ENCODE peak calls at places on chromosomes 5 and 9, in nine cellular contexts. One of them, this sample, is unnamed.

GRCh38 chr5:219492-219891 is 1.4 kb downstream of the SDHA start:
- DNase-seq in neural progenitor cell: peak; percentile 57
- DNase-seq in fibroblast of lung: peak; percentile 59
- DNase-seq in astrocyte: peak; percentile 48
- DNase-seq in MM.1S: peak; percentile 49
- DNase-seq in PC-3: peak; percentile 45
- DNase-seq in mammary epithelial cell: peak; percentile 15
- DNase-seq in GM23248: peak; percentile 74
- DNase-seq in GM23338: no peak
- DNase-seq in this sample: no peak

GRCh38 chr9:134206317-134207300 is 42.2 kb upstream of the RNU6ATAC start:
- DNase-seq in GM23248: no peak
- DNase-seq in GM23338: no peak
- DNase-seq in astrocyte: no peak
- DNase-seq in fibroblast of lung: no peak
- DNase-seq in PC-3: no peak
- DNase-seq in mammary epithelial cell: no peak
- DNase-seq in MM.1S: no peak
- DNase-seq in neural progenitor cell: no peak
- DNase-seq in this sample: no peak

GRCh38 chr9:92686954-92687353 is 17.0 kb upstream of the IPPK start:
- DNase-seq in MM.1S: no peak
- DNase-seq in PC-3: peak; percentile 33
- DNase-seq in neural progenitor cell: no peak
- DNase-seq in fibroblast of lung: no peak
- DNase-seq in GM23248: peak; percentile 20
- DNase-seq in mammary epithelial cell: no peak
- DNase-seq in GM23338: peak; percentile 57
- DNase-seq in astrocyte: no peak
- DNase-seq in this sample: no peak

GRCh38 chr5:14465776-14466175 is 115.8 kb upstream of the OTULINL start:
- DNase-seq in PC-3: no peak
- DNase-seq in neural progenitor cell: no peak
- DNase-seq in mammary epithelial cell: no peak
- DNase-seq in GM23248: no peak
- DNase-seq in GM23338: no peak
- DNase-seq in MM.1S: no peak
- DNase-seq in astrocyte: no peak
- DNase-seq in fibroblast of lung: no peak
- DNase-seq in this sample: no peak

GRCh38 chr5:14728109-14728938 is 63.8 kb downstream of the OTULIN start:
- DNase-seq in GM23248: no peak
- DNase-seq in PC-3: no peak
- DNase-seq in MM.1S: no peak
- DNase-seq in fibroblast of lung: no peak
- DNase-seq in astrocyte: no peak
- DNase-seq in neural progenitor cell: peak; percentile 93
- DNase-seq in mammary epithelial cell: no peak
- DNase-seq in GM23338: peak; percentile 93
- DNase-seq in this sample: peak; percentile 78

GRCh38 chr5:53423724-53424123 is 56.7 kb upstream of the FST start:
- DNase-seq in fibroblast of lung: peak; percentile 55
- DNase-seq in PC-3: peak; percentile 40
- DNase-seq in astrocyte: peak; percentile 48
- DNase-seq in GM23338: no peak
- DNase-seq in neural progenitor cell: no peak
- DNase-seq in MM.1S: no peak
- DNase-seq in GM23248: peak; percentile 62
- DNase-seq in mammary epithelial cell: peak; percentile 55
- DNase-seq in this sample: no peak

GRCh38 chr5:149348463-149348862 is 3.2 kb downstream of the GRPEL2 start:
- DNase-seq in fibroblast of lung: no peak
- DNase-seq in astrocyte: no peak
- DNase-seq in mammary epithelial cell: no peak
- DNase-seq in MM.1S: peak; percentile 72
- DNase-seq in neural progenitor cell: no peak
- DNase-seq in PC-3: no peak
- DNase-seq in GM23338: no peak
- DNase-seq in GM23248: no peak
- DNase-seq in this sample: no peak

GRCh38 chr5:175438234-175438857 is 5.6 kb downstream of the DRD1 start:
- DNase-seq in fibroblast of lung: no peak
- DNase-seq in GM23248: no peak
- DNase-seq in MM.1S: no peak
- DNase-seq in astrocyte: no peak
- DNase-seq in PC-3: no peak
- DNase-seq in GM23338: peak; percentile 45
- DNase-seq in mammary epithelial cell: no peak
- DNase-seq in neural progenitor cell: no peak
- DNase-seq in this sample: no peak

GRCh38 chr5:139517683-139518564 is 35.4 kb upstream of the STING1 start:
- DNase-seq in fibroblast of lung: peak; percentile 76
- DNase-seq in neural progenitor cell: peak; percentile 96
- DNase-seq in GM23338: peak; percentile 95
- DNase-seq in MM.1S: peak; percentile 85
- DNase-seq in GM23248: peak; percentile 94
- DNase-seq in mammary epithelial cell: peak; percentile 73
- DNase-seq in PC-3: peak; percentile 94
- DNase-seq in astrocyte: peak; percentile 53
- DNase-seq in this sample: peak; percentile 95

GRCh38 chr9:121783126-121783522 is 131.7 kb downstream of the DAB2IP start:
- DNase-seq in fibroblast of lung: no peak
- DNase-seq in GM23338: no peak
- DNase-seq in mammary epithelial cell: no peak
- DNase-seq in MM.1S: no peak
- DNase-seq in GM23248: no peak
- DNase-seq in PC-3: no peak
- DNase-seq in neural progenitor cell: no peak
- DNase-seq in astrocyte: no peak
- DNase-seq in this sample: no peak

GRCh38 chr9:130444565-130445221 is at the start of gene ASS1:
- DNase-seq in neural progenitor cell: peak; percentile 83
- DNase-seq in MM.1S: peak; percentile 26
- DNase-seq in fibroblast of lung: no peak
- DNase-seq in astrocyte: no peak
- DNase-seq in GM23248: peak; percentile 70
- DNase-seq in mammary epithelial cell: peak; percentile 29
- DNase-seq in GM23338: peak; percentile 87
- DNase-seq in PC-3: peak; percentile 69
- DNase-seq in this sample: peak; percentile 91

GRCh38 chr5:23269981-23270380 is 237.4 kb upstream of the PRDM9 start:
- DNase-seq in fibroblast of lung: no peak
- DNase-seq in MM.1S: no peak
- DNase-seq in mammary epithelial cell: peak; percentile 60
- DNase-seq in neural progenitor cell: no peak
- DNase-seq in astrocyte: no peak
- DNase-seq in GM23248: peak; percentile 40
- DNase-seq in PC-3: peak; percentile 82
- DNase-seq in GM23338: no peak
- DNase-seq in this sample: no peak

GRCh38 chr9:99177576-99178365 is 44.0 kb downstream of the ALG2 start:
- DNase-seq in GM23338: no peak
- DNase-seq in MM.1S: no peak
- DNase-seq in GM23248: no peak
- DNase-seq in PC-3: no peak
- DNase-seq in fibroblast of lung: no peak
- DNase-seq in neural progenitor cell: no peak
- DNase-seq in mammary epithelial cell: no peak
- DNase-seq in astrocyte: no peak
- DNase-seq in this sample: no peak

GRCh38 chr5:82387819-82388166 is 109.6 kb upstream of the RPS23 start:
- DNase-seq in mammary epithelial cell: no peak
- DNase-seq in GM23248: no peak
- DNase-seq in PC-3: no peak
- DNase-seq in fibroblast of lung: no peak
- DNase-seq in MM.1S: no peak
- DNase-seq in astrocyte: no peak
- DNase-seq in GM23338: no peak
- DNase-seq in neural progenitor cell: no peak
- DNase-seq in this sample: no peak

GRCh38 chr9:138099803-138100598 is 222.4 kb downstream of the CACNA1B start:
- DNase-seq in neural progenitor cell: no peak
- DNase-seq in astrocyte: no peak
- DNase-seq in MM.1S: no peak
- DNase-seq in PC-3: no peak
- DNase-seq in mammary epithelial cell: no peak
- DNase-seq in GM23338: no peak
- DNase-seq in fibroblast of lung: no peak
- DNase-seq in GM23248: no peak
- DNase-seq in this sample: no peak

GRCh38 chr5:79922626-79923025 is 68.4 kb downstream of the MTX3 start:
- DNase-seq in astrocyte: no peak
- DNase-seq in mammary epithelial cell: no peak
- DNase-seq in MM.1S: no peak
- DNase-seq in GM23248: no peak
- DNase-seq in fibroblast of lung: no peak
- DNase-seq in PC-3: no peak
- DNase-seq in GM23338: no peak
- DNase-seq in neural progenitor cell: no peak
- DNase-seq in this sample: no peak
- H3K27ac ChIP-seq in astrocyte: no peak overlapping the region
- H3K27ac ChIP-seq in mammary epithelial cell: no peak overlapping the region
- H3K27ac ChIP-seq in MM.1S: no peak overlapping the region
- H3K27ac ChIP-seq in GM23248: no peak overlapping the region
- H3K27ac ChIP-seq in fibroblast of lung: no peak overlapping the region
- H3K27ac ChIP-seq in PC-3: no peak overlapping the region
- H3K27ac ChIP-seq in GM23338: no peak overlapping the region
- H3K27ac ChIP-seq in neural progenitor cell: no peak overlapping the region
- H3K27ac ChIP-seq in this sample: no peak overlapping the region

DNA sequence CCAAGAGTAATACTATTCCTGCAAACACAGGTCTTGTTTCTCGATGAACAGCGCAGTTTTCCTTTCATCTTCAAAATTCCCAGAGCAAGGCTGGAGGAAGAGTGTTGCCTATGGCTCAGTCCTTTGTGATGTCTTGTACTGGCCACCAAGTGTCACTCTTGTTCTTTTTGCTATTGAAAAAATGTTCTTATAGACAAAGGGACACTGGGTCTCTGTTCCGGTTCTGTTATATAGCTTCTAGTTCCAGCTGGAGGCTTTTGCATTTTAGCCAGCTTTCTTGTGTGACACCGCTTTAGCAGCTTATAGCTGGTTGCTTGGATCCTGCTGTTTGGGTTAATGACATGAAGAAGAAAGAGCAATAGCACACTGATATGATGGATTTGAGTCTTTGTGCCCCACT is 343.7 kb upstream of the KCNN2 start:
- DNase-seq in fibroblast of lung: no peak
- DNase-seq in MM.1S: no peak
- DNase-seq in GM23338: peak; percentile 47
- DNase-seq in PC-3: no peak
- DNase-seq in mammary epithelial cell: no peak
- DNase-seq in GM23248: no peak
- DNase-seq in astrocyte: no peak
- DNase-seq in neural progenitor cell: peak; percentile 52
- DNase-seq in this sample: peak; percentile 18
- H3K4me3 ChIP-seq in fibroblast of lung: no peak overlapping the region
- H3K4me3 ChIP-seq in MM.1S: no peak overlapping the region
- H3K4me3 ChIP-seq in GM23338: no peak overlapping the region
- H3K4me3 ChIP-seq in PC-3: no peak overlapping the region
- H3K4me3 ChIP-seq in mammary epithelial cell: no peak overlapping the region
- H3K4me3 ChIP-seq in GM23248: no peak overlapping the region
- H3K4me3 ChIP-seq in astrocyte: no peak overlapping the region
- H3K4me3 ChIP-seq in neural progenitor cell: no peak overlapping the region
- H3K4me3 ChIP-seq in this sample: no peak overlapping the region

GRCh38 chr9:131873891-131874440 is 134.1 kb upstream of the RAPGEF1 start:
- DNase-seq in fibroblast of lung: no peak
- DNase-seq in astrocyte: no peak
- DNase-seq in MM.1S: no peak
- DNase-seq in PC-3: no peak
- DNase-seq in neural progenitor cell: no peak
- DNase-seq in GM23248: no peak
- DNase-seq in mammary epithelial cell: no peak
- DNase-seq in GM23338: peak; percentile 22
- DNase-seq in this sample: no peak

GRCh38 chr9:131873361-131873760 is 133.5 kb upstream of the RAPGEF1 start:
- DNase-seq in mammary epithelial cell: no peak
- DNase-seq in astrocyte: no peak
- DNase-seq in PC-3: no peak
- DNase-seq in neural progenitor cell: no peak
- DNase-seq in fibroblast of lung: no peak
- DNase-seq in GM23338: no peak
- DNase-seq in GM23248: no peak
- DNase-seq in MM.1S: no peak
- DNase-seq in this sample: no peak

GRCh38 chr9:131870156-131870555 is 130.3 kb upstream of the RAPGEF1 start:
- DNase-seq in GM23248: no peak
- DNase-seq in PC-3: no peak
- DNase-seq in mammary epithelial cell: no peak
- DNase-seq in GM23338: no peak
- DNase-seq in MM.1S: no peak
- DNase-seq in fibroblast of lung: no peak
- DNase-seq in astrocyte: no peak
- DNase-seq in neural progenitor cell: no peak
- DNase-seq in this sample: no peak

GRCh38 chr9:131872702-131873101 is 132.8 kb upstream of the RAPGEF1 start:
- DNase-seq in mammary epithelial cell: no peak
- DNase-seq in GM23338: no peak
- DNase-seq in neural progenitor cell: no peak
- DNase-seq in astrocyte: no peak
- DNase-seq in MM.1S: no peak
- DNase-seq in GM23248: no peak
- DNase-seq in fibroblast of lung: no peak
- DNase-seq in PC-3: no peak
- DNase-seq in this sample: no peak

DNA sequence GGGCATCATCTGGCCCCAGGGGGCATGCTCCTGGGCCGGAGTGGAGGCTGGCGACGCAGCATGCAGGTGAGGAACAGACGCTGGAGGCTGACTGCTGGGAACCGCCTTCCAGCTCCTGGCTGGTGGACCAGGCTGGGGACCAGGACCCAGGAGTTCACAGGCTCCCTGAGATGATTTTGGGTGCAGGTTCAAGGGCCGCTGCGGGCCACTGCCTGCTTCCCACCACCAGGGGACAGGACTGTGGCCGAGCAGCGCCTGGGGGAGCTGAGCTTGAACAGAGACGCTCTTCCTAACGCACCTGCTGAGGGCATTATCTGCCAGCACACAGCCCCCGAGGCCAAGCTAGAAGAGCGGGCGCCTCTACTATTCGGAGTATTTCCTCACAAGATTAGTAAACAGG is 132.1 kb upstream of the RAPGEF1 start:
- DNase-seq in astrocyte: no peak
- DNase-seq in fibroblast of lung: no peak
- DNase-seq in mammary epithelial cell: no peak
- DNase-seq in GM23338: peak; percentile 68
- DNase-seq in PC-3: no peak
- DNase-seq in neural progenitor cell: peak; percentile 25
- DNase-seq in GM23248: no peak
- DNase-seq in MM.1S: no peak
- DNase-seq in this sample: no peak
- TF ChIP-seq EZH2 in astrocyte: no peak
- TF ChIP-seq EZH2 in fibroblast of lung: no peak
- TF ChIP-seq EZH2 in mammary epithelial cell: no peak
- TF ChIP-seq EZH2 in GM23338: no peak
- TF ChIP-seq EZH2 in PC-3: no peak
- TF ChIP-seq EZH2 in neural progenitor cell: no peak
- TF ChIP-seq EZH2 in GM23248: no peak
- TF ChIP-seq EZH2 in MM.1S: no peak
- TF ChIP-seq EZH2 in this sample: no peak

DNA sequence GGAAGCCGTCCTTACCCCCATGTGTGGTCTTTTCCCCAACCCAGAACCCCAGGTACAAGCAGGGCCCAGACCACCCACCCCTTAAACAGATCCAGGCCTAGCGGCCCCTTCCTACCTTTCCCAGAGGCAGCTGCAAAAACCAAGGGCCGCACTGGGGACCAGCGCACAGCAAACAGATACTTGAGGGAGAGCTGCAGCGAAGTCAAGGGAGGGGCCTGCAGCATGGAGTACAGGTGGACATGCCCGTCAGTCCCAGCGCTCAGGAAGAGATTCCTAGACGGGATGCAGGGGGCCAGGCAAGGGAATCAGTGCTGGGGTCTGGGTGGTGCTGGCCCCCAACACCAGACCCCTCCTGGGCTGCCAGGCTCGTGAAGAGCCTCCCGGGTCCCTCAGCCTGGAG is 22.5 kb downstream of the DYNC2I2 start:
- DNase-seq in astrocyte: no peak
- DNase-seq in mammary epithelial cell: no peak
- DNase-seq in fibroblast of lung: no peak
- DNase-seq in neural progenitor cell: no peak
- DNase-seq in MM.1S: no peak
- DNase-seq in PC-3: no peak
- DNase-seq in GM23248: no peak
- DNase-seq in GM23338: no peak
- DNase-seq in this sample: no peak
- H3K27ac ChIP-seq in astrocyte: no peak overlapping the region
- H3K27ac ChIP-seq in mammary epithelial cell: no peak overlapping the region
- H3K27ac ChIP-seq in fibroblast of lung: no peak overlapping the region
- H3K27ac ChIP-seq in neural progenitor cell: no peak overlapping the region
- H3K27ac ChIP-seq in MM.1S: no peak overlapping the region
- H3K27ac ChIP-seq in PC-3: no peak overlapping the region
- H3K27ac ChIP-seq in GM23248: peak overlapping the region; percentile 85
- H3K27ac ChIP-seq in GM23338: no peak overlapping the region
- H3K27ac ChIP-seq in this sample: peak overlapping the region; percentile 72

This sample was measured in hepatocyte.